ENCODE peak calls at places on chromosomes 11 and 22, in four cellular contexts. One of them, this sample, is unnamed.

GRCh38 chr22:47678667-47679287 is 916.3 kb downstream of the TBC1D22A start:
- DNase-seq in astrocyte of the spinal cord: no peak
- DNase-seq in OCI-LY7: no peak
- DNase-seq in psoas muscle: no peak
- DNase-seq in this sample: no peak

GRCh38 chr11:61552108-61552635 is 28.7 kb downstream of the SYT7 start:
- DNase-seq in astrocyte of the spinal cord: no peak
- DNase-seq in OCI-LY7: no peak
- DNase-seq in psoas muscle: no peak
- DNase-seq in this sample: no peak

GRCh38 chr22:21942939-21943338 is 9.7 kb downstream of the PPM1F start:
- DNase-seq in astrocyte of the spinal cord: no peak
- DNase-seq in OCI-LY7: no peak
- DNase-seq in psoas muscle: no peak
- DNase-seq in this sample: no peak

GRCh38 chr11:130528301-130528651 is 79.8 kb downstream of the ADAMTS15 start:
- DNase-seq in astrocyte of the spinal cord: no peak
- DNase-seq in OCI-LY7: no peak
- DNase-seq in psoas muscle: no peak
- DNase-seq in this sample: no peak

GRCh38 chr11:9490376-9490775 is 29.6 kb downstream of the ZNF143 start:
- DNase-seq in astrocyte of the spinal cord: no peak
- DNase-seq in OCI-LY7: no peak
- DNase-seq in psoas muscle: no peak
- DNase-seq in this sample: no peak

GRCh38 chr11:134560066-134560465 is 148.0 kb upstream of the B3GAT1 start:
- DNase-seq in astrocyte of the spinal cord: no peak
- DNase-seq in OCI-LY7: no peak
- DNase-seq in psoas muscle: no peak
- DNase-seq in this sample: no peak

GRCh38 chr11:59992420-59992819 is 24.6 kb upstream of the OOSP4B start:
- DNase-seq in astrocyte of the spinal cord: no peak
- DNase-seq in OCI-LY7: no peak
- DNase-seq in psoas muscle: no peak
- DNase-seq in this sample: no peak

GRCh38 chr11:57568330-57568766 is 876 bp upstream of the UBE2L6 start:
- DNase-seq in astrocyte of the spinal cord: peak; percentile 68
- DNase-seq in OCI-LY7: no peak
- DNase-seq in psoas muscle: no peak
- DNase-seq in this sample: no peak

GRCh38 chr22:28541137-28541536 is 138.5 kb downstream of the TTC28 start:
- DNase-seq in astrocyte of the spinal cord: no peak
- DNase-seq in OCI-LY7: no peak
- DNase-seq in psoas muscle: no peak
- DNase-seq in this sample: no peak

GRCh38 chr11:35548925-35549561 is 23.6 kb upstream of the PAMR1 start:
- DNase-seq in astrocyte of the spinal cord: peak; percentile 32
- DNase-seq in OCI-LY7: no peak
- DNase-seq in psoas muscle: no peak
- DNase-seq in this sample: no peak

GRCh38 chr11:11866203-11866602 is 24.4 kb downstream of the USP47 start:
- DNase-seq in astrocyte of the spinal cord: no peak
- DNase-seq in OCI-LY7: no peak
- DNase-seq in psoas muscle: no peak
- DNase-seq in this sample: no peak

GRCh38 chr11:11865449-11865848 is 23.7 kb downstream of the USP47 start:
- DNase-seq in astrocyte of the spinal cord: no peak
- DNase-seq in OCI-LY7: no peak
- DNase-seq in psoas muscle: no peak
- DNase-seq in this sample: no peak

GRCh38 chr11:11864332-11864731 is 22.6 kb downstream of the USP47 start:
- DNase-seq in astrocyte of the spinal cord: no peak
- DNase-seq in OCI-LY7: no peak
- DNase-seq in psoas muscle: no peak
- DNase-seq in this sample: no peak

GRCh38 chr11:11864803-11865202 is 23.0 kb downstream of the USP47 start:
- DNase-seq in astrocyte of the spinal cord: no peak
- DNase-seq in OCI-LY7: no peak
- DNase-seq in psoas muscle: no peak
- DNase-seq in this sample: no peak

DNA sequence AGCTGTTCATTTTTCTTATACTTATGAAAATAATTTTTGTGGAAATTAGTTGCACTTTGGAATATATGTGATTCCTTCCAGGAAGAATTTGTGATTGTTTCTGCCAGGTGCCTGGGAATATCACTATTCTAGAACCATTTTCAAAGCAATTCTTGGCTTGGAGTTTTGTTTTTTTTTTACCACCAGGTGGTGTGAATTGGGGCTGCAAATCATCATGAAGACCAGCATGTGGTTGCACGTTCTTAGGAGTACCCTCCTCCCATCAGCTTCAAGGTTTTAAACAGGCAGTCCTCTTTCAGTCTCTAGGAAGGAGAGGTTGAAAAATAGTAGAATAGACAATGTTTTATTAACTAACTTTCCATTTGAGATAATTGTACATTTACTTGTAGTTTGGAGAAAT is 25.9 kb downstream of the USP47 start:
- DNase-seq in astrocyte of the spinal cord: no peak
- DNase-seq in OCI-LY7: no peak
- DNase-seq in psoas muscle: no peak
- DNase-seq in this sample: no peak
- TF ChIP-seq CTCF in astrocyte of the spinal cord: no peak
- TF ChIP-seq CTCF in OCI-LY7: no peak
- TF ChIP-seq CTCF in psoas muscle: no peak
- TF ChIP-seq CTCF in this sample: no peak

DNA sequence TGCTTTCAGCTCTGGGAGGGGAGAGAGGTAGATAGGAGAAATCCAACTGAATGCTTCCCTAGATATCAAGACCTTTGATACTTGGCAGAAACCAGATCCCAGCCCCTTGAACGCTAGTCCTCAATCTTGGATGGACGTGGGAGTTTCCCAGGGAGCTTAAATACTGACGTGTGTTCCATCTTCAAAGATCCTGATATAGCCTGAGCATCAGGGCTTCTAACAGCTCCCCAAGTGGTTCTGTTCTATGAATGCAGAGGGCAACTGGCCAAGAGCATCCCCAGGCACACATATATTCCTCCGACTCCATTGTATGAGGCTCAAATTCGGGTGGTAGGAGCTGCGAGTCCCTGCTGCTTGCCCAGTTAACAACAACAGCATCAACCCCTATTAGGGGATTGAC is 8.7 kb upstream of the ACCS start:
- DNase-seq in astrocyte of the spinal cord: no peak
- DNase-seq in OCI-LY7: no peak
- DNase-seq in psoas muscle: no peak
- DNase-seq in this sample: no peak
- TF ChIP-seq CTCF in astrocyte of the spinal cord: peak; percentile 2
- TF ChIP-seq CTCF in OCI-LY7: no peak
- TF ChIP-seq CTCF in psoas muscle: no peak
- TF ChIP-seq CTCF in this sample: no peak

GRCh38 chr22:33917744-33918406 is 2.4 kb downstream of the LARGE1 start:
- DNase-seq in astrocyte of the spinal cord: no peak
- DNase-seq in OCI-LY7: peak; percentile 69
- DNase-seq in psoas muscle: no peak
- DNase-seq in this sample: no peak
- TF ChIP-seq CTCF in astrocyte of the spinal cord: peak; percentile 7
- TF ChIP-seq CTCF in OCI-LY7: peak; percentile 82
- TF ChIP-seq CTCF in psoas muscle: peak; percentile 40
- TF ChIP-seq CTCF in this sample: no peak

GRCh38 chr22:44571566-44572413 is 73.8 kb upstream of the RTL6 start:
- DNase-seq in astrocyte of the spinal cord: no peak
- DNase-seq in OCI-LY7: no peak
- DNase-seq in psoas muscle: peak; percentile 21
- DNase-seq in this sample: no peak

GRCh38 chr22:44574057-44574456 is 76.0 kb upstream of the RTL6 start:
- DNase-seq in astrocyte of the spinal cord: peak; percentile 47
- DNase-seq in OCI-LY7: no peak
- DNase-seq in psoas muscle: peak; percentile 54
- DNase-seq in this sample: no peak

GRCh38 chr22:44574581-44575343 is 76.7 kb upstream of the RTL6 start:
- DNase-seq in astrocyte of the spinal cord: no peak
- DNase-seq in OCI-LY7: no peak
- DNase-seq in psoas muscle: peak; percentile 23
- DNase-seq in this sample: no peak

GRCh38 chr22:44572414-44573207 is 74.6 kb upstream of the RTL6 start:
- DNase-seq in astrocyte of the spinal cord: no peak
- DNase-seq in OCI-LY7: no peak
- DNase-seq in psoas muscle: peak; percentile 27
- DNase-seq in this sample: no peak

GRCh38 chr22:44573451-44573850 is 75.4 kb upstream of the RTL6 start:
- DNase-seq in astrocyte of the spinal cord: no peak
- DNase-seq in OCI-LY7: no peak
- DNase-seq in psoas muscle: peak; percentile 10
- DNase-seq in this sample: no peak
- TF ChIP-seq CTCF in astrocyte of the spinal cord: no peak
- TF ChIP-seq CTCF in OCI-LY7: no peak
- TF ChIP-seq CTCF in psoas muscle: no peak
- TF ChIP-seq CTCF in this sample: no peak

GRCh38 chr11:36948445-36949171 is 350.6 kb upstream of the RAG2 start:
- DNase-seq in astrocyte of the spinal cord: no peak
- DNase-seq in OCI-LY7: no peak
- DNase-seq in psoas muscle: no peak
- DNase-seq in this sample: no peak

DNA sequence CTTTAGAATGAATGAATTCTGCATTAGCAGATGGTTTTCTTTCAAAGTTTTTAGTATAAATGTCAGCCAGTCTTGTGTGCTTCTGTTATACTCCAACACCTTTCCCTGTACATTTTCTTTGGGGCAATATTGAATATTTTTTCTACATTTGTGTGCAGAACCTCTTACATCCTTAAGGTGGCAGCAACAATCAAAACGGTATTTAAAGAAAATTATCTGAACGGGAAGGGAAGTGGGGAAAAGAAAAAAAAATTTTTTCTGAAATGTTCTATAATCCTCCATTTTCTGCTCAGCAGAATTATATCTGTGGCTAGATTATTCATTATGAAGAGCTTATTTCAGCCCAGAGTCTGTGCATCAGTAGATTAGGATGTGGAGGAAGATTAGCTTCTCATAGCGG is 347.3 kb upstream of the RAG2 start:
- DNase-seq in astrocyte of the spinal cord: peak; percentile 0
- DNase-seq in OCI-LY7: peak; percentile 3
- DNase-seq in psoas muscle: no peak
- DNase-seq in this sample: no peak
- TF ChIP-seq CTCF in astrocyte of the spinal cord: peak; percentile 48
- TF ChIP-seq CTCF in OCI-LY7: peak; percentile 73
- TF ChIP-seq CTCF in psoas muscle: no peak
- TF ChIP-seq CTCF in this sample: peak; percentile 60

GRCh38 chr11:15988693-15989231 is 367.6 kb downstream of the SOX6 start:
- DNase-seq in astrocyte of the spinal cord: no peak
- DNase-seq in OCI-LY7: no peak
- DNase-seq in psoas muscle: peak; percentile 49
- DNase-seq in this sample: no peak
- TF ChIP-seq CTCF in astrocyte of the spinal cord: peak; percentile 11
- TF ChIP-seq CTCF in OCI-LY7: no peak
- TF ChIP-seq CTCF in psoas muscle: peak; percentile 36
- TF ChIP-seq CTCF in this sample: peak; percentile 45